ENCODE peak calls at places on chromosomes 2 and 18, in ten cellular contexts. E, S, K, T, C, M, H, J, L and D are unnamed samples.

GRCh38 chr18:43420950-43421349 is 143.7 kb upstream of the SYT4 start:
- DNase-seq in L (no peak), M (no peak), H (no peak), K (no peak), J (no peak), T (no peak), C (no peak), S (no peak), E (no peak), D (no peak)

GRCh38 chr2:157836531-157836930 is 39.6 kb downstream of the ACVR1 start:
- DNase-seq in E (no peak), C (no peak), L (no peak), K (no peak), M (no peak), J (no peak), S (no peak), H (no peak), T (no peak), D (no peak)

GRCh38 chr2:127326289-127326945 is 32.5 kb upstream of the ERCC3 start:
- DNase-seq in S (peak; percentile 1), C (no peak), K (no peak), H (no peak), L (peak; percentile 36), J (no peak), E (no peak), M (no peak), T (no peak), D (no peak)

GRCh38 chr18:32714571-32715148 is 58.2 kb downstream of the KLHL14 start:
- DNase-seq in H (peak; percentile 8), M (no peak), K (peak; percentile 69), J (peak; percentile 16), S (peak; percentile 70), L (peak; percentile 86), E (no peak), C (peak; percentile 21), T (no peak), D (no peak)

GRCh38 chr2:115303-115702 is 69.0 kb upstream of the FAM110C start:
- DNase-seq in J (no peak), T (no peak), S (no peak), M (no peak), K (no peak), C (no peak), L (no peak), H (no peak), E (no peak), D (no peak)

GRCh38 chr2:129877795-129878775 is 101.4 kb upstream of the RAB6C start:
- DNase-seq in J (no peak), S (peak; percentile 75), M (peak; percentile 39), H (peak; percentile 10), E (no peak), K (peak; percentile 65), C (no peak), L (peak; percentile 52), T (no peak), D (no peak)

GRCh38 chr18:32896781-32897547 is 124.1 kb upstream of the KLHL14 start:
- DNase-seq in M (no peak), C (no peak), E (no peak), H (no peak), L (peak; percentile 17), K (peak; percentile 25), J (no peak), S (peak; percentile 2), T (no peak), D (no peak)

GRCh38 chr2:207813942-207814341 is 44.2 kb upstream of the FZD5 start:
- DNase-seq in K (no peak), H (no peak), S (no peak), L (no peak), E (no peak), J (no peak), C (no peak), T (no peak), M (no peak), D (no peak)

GRCh38 chr2:130300970-130301348 is 41.7 kb upstream of the IMP4 start:
- DNase-seq in J (no peak), S (no peak), C (no peak), L (no peak), M (no peak), K (no peak), E (peak; percentile 60), H (no peak), T (no peak), D (no peak)

GRCh38 chr2:132871829-132872228 is 201.8 kb upstream of the LYPD1 start:
- DNase-seq in T (no peak), C (no peak), M (no peak), K (no peak), J (no peak), L (no peak), E (no peak), H (no peak), S (no peak), D (no peak)

GRCh38 chr2:132873738-132874137 is 203.7 kb upstream of the LYPD1 start:
- DNase-seq in S (no peak), E (no peak), K (no peak), M (no peak), J (no peak), H (no peak), L (no peak), T (no peak), C (no peak), D (no peak)

GRCh38 chr2:132876745-132877391 is 206.9 kb upstream of the LYPD1 start:
- DNase-seq in T (no peak), E (no peak), S (no peak), L (no peak), K (peak; percentile 5), C (no peak), H (no peak), M (no peak), J (no peak), D (no peak)

GRCh38 chr2:132877923-132878322 is 207.9 kb upstream of the LYPD1 start:
- DNase-seq in C (no peak), J (no peak), L (no peak), S (no peak), K (no peak), T (no peak), E (no peak), H (no peak), M (no peak), D (no peak)

GRCh38 chr2:132875193-132875592 is 205.2 kb upstream of the LYPD1 start:
- DNase-seq in T (no peak), K (no peak), C (no peak), E (no peak), J (no peak), S (no peak), L (no peak), H (no peak), M (no peak), D (no peak)
- TF ChIP-seq CTCF in T (no peak), K (no peak), C (no peak), E (no peak), J (no peak), S (no peak), L (no peak), H (no peak), M (no peak), D (no peak)

DNA sequence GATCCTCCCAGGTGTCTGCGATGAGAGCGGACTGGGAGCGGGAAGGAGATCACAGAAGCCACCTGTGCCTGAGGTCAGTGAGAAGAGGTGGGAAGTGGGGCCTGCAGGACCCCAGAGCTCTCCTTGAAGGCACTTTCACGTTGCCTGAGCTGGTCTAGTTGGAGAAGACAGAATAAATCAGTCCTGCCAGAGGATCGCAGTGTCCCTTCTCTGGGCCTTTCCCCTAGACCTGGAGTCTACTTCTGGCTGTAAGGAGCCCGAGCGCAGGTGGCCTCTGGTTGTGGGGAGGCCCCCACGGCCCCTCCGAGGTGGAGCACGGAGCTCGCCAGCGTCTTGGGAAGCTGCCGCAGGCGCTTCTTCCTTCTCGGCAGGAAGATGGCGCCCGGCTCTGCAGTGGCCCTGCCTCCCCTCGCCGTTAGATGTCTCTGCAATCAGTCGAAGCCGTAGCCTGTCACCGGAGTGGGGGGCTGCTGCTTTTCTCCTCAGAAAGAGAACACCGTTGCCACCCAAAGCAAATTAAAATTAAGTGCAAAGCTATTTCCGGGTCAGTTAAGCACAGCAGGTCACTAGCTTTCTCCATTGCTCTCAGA is 212.0 kb upstream of the MYT1L start:
- DNase-seq in H (no peak), C (no peak), K (no peak), M (no peak), S (no peak), T (peak; percentile 21), L (no peak), J (no peak), E (no peak), D (no peak)
- TF ChIP-seq CTCF in H (no peak), C (no peak), K (no peak), M (no peak), S (no peak), T (peak; percentile 55), L (no peak), J (no peak), E (no peak), D (no peak)

DNA sequence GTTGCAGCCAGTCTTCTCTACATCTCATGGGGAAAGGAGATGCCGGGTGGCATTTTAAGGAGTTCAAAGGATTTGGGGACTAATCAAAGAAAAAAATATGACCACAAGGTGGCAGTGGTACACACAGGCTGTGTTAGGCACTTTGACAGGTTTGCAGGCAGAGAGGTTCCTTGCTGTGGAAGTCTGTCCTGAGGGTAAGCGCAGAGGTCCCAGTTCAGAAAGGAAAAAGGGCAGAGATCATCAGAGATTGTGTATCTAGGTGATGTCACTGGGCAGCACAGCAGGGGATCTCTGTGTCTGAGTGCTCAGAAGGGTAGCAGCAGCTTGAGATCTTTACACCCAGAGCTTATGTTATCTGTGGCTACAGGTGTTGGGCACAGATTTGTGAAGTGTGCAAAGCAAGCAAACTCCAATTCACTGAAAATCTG is 231.4 kb downstream of the LRRTM1 start:
- DNase-seq in E (no peak), S (peak; percentile 70), T (peak; percentile 55), M (no peak), C (peak; percentile 3), J (no peak), L (peak; percentile 68), K (peak; percentile 79), H (peak; percentile 22), D (no peak)
- TF ChIP-seq CTCF in E (peak; percentile 82), S (peak; percentile 59), T (peak; percentile 77), M (peak; percentile 17), C (peak; percentile 56), J (peak; percentile 61), L (peak; percentile 64), K (peak; percentile 71), H (peak; percentile 57), D (no peak)

GRCh38 chr2:167827352-167828097 is 419.9 kb downstream of the STK39 start:
- DNase-seq in T (no peak), J (no peak), K (no peak), M (no peak), H (no peak), C (no peak), E (no peak), S (no peak), L (no peak), D (no peak)
- TF ChIP-seq CTCF in T (no peak), J (no peak), K (no peak), M (no peak), H (no peak), C (no peak), E (no peak), S (no peak), L (no peak), D (no peak)